ENCODE peak calls at places on chromosome 12, in four cellular contexts. M, A, H and V are unnamed samples.

GRCh38 chr12:3727877-3728632 is 24.9 kb downstream of the CRACR2A start:
- DNase-seq in M (no peak), A (no peak), H (no peak), V (no peak)

GRCh38 chr12:63928305-63928704 is 83.8 kb downstream of the SRGAP1 start:
- DNase-seq in M (no peak), A (no peak), H (no peak), V (no peak)

GRCh38 chr12:90622431-90622830 is 332.5 kb downstream of the CCER1 start:
- DNase-seq in M (no peak), A (no peak), H (no peak), V (no peak)

GRCh38 chr12:52837341-52837741 is 3.2 kb upstream of the KRT79 start:
- DNase-seq in M (no peak), A (no peak), H (no peak), V (peak; percentile 2)

GRCh38 chr12:21265932-21266331 is 68.8 kb downstream of the SLCO1A2 start:
- DNase-seq in M (no peak), A (no peak), H (no peak), V (no peak)

GRCh38 chr12:105967038-105967776 is 171.5 kb downstream of the NUAK1 start:
- DNase-seq in M (no peak), A (no peak), H (no peak), V (no peak)

GRCh38 chr12:122422769-122423257 is 344 bp upstream of the CLIP1 start:
- DNase-seq in M (peak; percentile 49), A (no peak), H (no peak), V (no peak)

GRCh38 chr12:24909667-24910066 is 39.2 kb downstream of the BCAT1 start:
- DNase-seq in M (no peak), A (no peak), H (no peak), V (peak; percentile 77)

GRCh38 chr12:27013606-27014084 is 539 bp downstream of the TM7SF3 start:
- DNase-seq in M (no peak), A (peak; percentile 15), H (no peak), V (no peak)

GRCh38 chr12:15629108-15629507 is 160.1 kb downstream of the EPS8 start:
- DNase-seq in M (peak; percentile 99), A (no peak), H (peak; percentile 94), V (peak; percentile 35)

GRCh38 chr12:118307069-118307954 is 65.4 kb downstream of the TAOK3 start:
- DNase-seq in M (no peak), A (no peak), H (no peak), V (no peak)

GRCh38 chr12:112035219-112035765 is 22.1 kb downstream of the ERP29 start:
- DNase-seq in M (no peak), A (no peak), H (no peak), V (no peak)

GRCh38 chr12:122788387-122788786 is 14.0 kb downstream of the CCDC62 start:
- DNase-seq in M (no peak), A (no peak), H (no peak), V (no peak)

GRCh38 chr12:264269-264668 is 1.6 kb upstream of the SLC6A13 start:
- DNase-seq in M (no peak), A (no peak), H (no peak), V (no peak)

GRCh38 chr12:113320401-113320800 is 14.5 kb downstream of the SLC8B1 start:
- DNase-seq in M (no peak), A (no peak), H (no peak), V (no peak)

GRCh38 chr12:89461190-89461589 is 63.4 kb downstream of the GALNT4 start:
- DNase-seq in M (no peak), A (no peak), H (no peak), V (no peak)

GRCh38 chr12:7354521-7354920 is 50.6 kb downstream of the ACSM4 start:
- DNase-seq in M (no peak), A (no peak), H (no peak), V (no peak)

GRCh38 chr12:53997324-53998173 is 2.4 kb upstream of the HOXC9 start:
- DNase-seq in M (no peak), A (no peak), H (no peak), V (no peak)

DNA sequence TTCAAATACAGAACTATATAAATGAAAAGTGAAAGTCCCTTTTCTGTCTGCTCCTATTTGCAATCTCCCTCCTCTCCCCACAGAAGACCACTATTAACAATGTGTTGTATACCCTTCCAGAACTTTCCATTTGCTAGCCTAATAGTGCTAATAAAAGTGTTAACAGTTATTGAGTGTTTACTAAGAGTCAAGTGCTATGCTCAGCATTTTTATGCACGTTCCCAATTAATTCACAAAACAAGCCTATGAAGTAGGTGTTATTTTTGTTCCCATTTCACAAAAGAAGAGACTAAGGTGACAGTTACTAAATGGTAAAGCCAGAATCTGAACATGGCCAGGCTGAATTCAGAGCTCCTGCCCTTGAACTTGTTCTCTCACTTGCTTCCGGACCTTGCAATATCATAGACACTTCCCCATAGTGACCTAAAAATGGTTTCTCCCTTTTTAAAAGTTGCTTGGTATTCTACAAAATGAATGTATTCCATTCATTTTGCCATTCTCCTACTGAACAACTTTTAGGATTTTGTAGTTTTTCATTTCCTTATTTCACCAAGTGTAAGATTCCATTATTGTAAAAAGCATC is 1.6 kb upstream of the PRKAB1 start:
- DNase-seq in M (no peak), A (no peak), H (no peak), V (no peak)
- TF ChIP-seq TCF7L2 in M (no peak), A (no peak), H (no peak), V (no peak)

GRCh38 chr12:34298176-34298970 is 276.1 kb downstream of the ALG10 start:
- DNase-seq in M (no peak), A (no peak), H (no peak), V (no peak)
- H3K9me3 ChIP-seq in M (no peaks in the 10 kb centered on the region), A (no peaks in the 10 kb centered on the region), H (no peaks in the 10 kb centered on the region), V (no peaks in the 10 kb centered on the region)

DNA sequence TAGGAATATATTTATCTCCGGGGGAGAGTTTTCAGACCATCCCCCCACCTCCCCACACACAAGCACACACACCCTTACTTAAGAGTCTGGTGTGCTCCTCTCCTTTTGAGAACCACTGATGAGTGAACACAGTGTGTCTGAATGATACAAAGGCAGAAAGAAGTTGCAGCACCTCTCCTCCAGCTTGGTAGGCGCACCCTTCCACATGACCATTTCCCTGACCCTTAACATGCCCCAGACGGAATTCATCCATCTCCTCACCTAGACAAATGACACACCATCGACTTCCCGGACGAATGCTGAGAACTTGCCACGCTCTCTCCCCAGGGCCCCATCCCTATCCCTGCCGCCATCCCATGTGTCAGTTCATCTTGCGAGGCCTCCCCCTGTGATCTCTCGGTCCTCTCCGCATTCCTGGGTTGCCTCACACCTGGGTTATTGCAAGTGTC is 3.9 kb downstream of the TNFRSF1A start:
- DNase-seq in M (peak; percentile 30), A (no peak), H (no peak), V (no peak)
- H3K4me1 ChIP-seq in M (peaks cover 73% of the 10 kb centered on the region), A (peaks cover 61% of the 10 kb centered on the region), H (peaks cover 65% of the 10 kb centered on the region), V (peaks cover 65% of the 10 kb centered on the region)

GRCh38 chr12:28855761-28856160 is 293.3 kb upstream of the FAR2 start:
- DNase-seq in M (no peak), A (no peak), H (no peak), V (no peak)
- TF ChIP-seq TCF7L2 in M (no peak), A (no peak), H (no peak), V (no peak)

DNA sequence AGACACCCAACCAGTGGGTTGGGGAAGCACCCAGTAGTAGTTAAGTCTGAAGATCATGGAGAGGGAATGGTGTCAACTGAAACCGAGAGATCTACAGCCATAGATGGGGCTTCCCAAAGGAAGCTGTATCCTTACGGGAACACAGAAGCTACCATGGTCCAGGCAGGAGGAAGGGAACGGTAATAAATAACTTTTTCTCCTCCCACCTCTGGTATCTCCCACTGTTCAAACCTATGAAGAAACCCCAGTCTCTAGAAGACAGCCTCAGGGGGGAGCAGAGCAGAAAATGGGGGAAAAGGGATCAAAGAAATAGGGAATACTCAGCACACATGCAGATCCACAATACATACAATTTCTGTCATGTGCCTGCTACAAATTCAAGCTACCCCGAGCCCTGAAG is 33.4 kb downstream of the ZNF605 start:
- DNase-seq in M (no peak), A (no peak), H (no peak), V (no peak)
- H3K9me3 ChIP-seq in M (peaks cover 95% of the 10 kb centered on the region), A (peaks cover 19% of the 10 kb centered on the region), H (peaks cover 32% of the 10 kb centered on the region), V (peaks cover 68% of the 10 kb centered on the region)

GRCh38 chr12:56722832-56723231 is 2.3 kb downstream of the NACA start:
- DNase-seq in M (no peak), A (no peak), H (no peak), V (no peak)
- H3K4me1 ChIP-seq in M (peaks cover 51% of the 10 kb centered on the region), A (peaks cover 44% of the 10 kb centered on the region), H (peaks cover 21% of the 10 kb centered on the region), V (peaks cover 51% of the 10 kb centered on the region)

GRCh38 chr12:38887770-38888169 is 17.6 kb downstream of the CPNE8 start:
- DNase-seq in M (no peak), A (no peak), H (no peak), V (no peak)
- TF ChIP-seq TCF7L2 in M (no peak), A (no peak), H (no peak), V (no peak)

DNA sequence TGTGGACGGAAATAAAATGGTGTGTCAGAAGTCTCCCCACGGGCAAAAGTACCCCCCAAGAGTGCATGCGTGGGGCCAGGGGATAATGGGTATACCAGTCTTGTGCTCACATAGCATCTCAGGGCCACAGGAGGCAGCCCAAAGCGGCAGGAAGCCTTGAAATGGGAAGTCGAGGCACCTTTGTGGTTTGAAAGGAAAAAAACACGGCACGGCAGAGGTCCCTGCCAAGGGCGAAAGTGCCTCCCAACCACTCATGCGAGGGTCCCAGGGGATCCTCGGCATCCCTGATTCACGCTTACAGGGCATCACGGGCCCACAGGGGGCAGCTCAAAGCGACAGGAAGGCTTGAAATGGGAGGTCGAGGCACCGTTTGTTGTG is 583.2 kb downstream of the ALG10 start:
- DNase-seq in M (no peak), A (no peak), H (no peak), V (no peak)
- H3K9me3 ChIP-seq in M (peaks cover 74% of the 10 kb centered on the region), A (no peaks in the 10 kb centered on the region), H (no peaks in the 10 kb centered on the region), V (no peaks in the 10 kb centered on the region)